ENCODE peak calls at places on chromosomes 13 and 19, in six cellular contexts. V, Z, J, F, H and X are unnamed samples.

GRCh38 chr13:28181413-28181812 is 43.1 kb downstream of the PAN3 start:
- DNase-seq in V (no peak), Z (no peak), J (peak; percentile 79), F (peak; percentile 43), H (no peak), X (peak; percentile 83)

GRCh38 chr19:38838208-38838985 is 6.8 kb upstream of the ECH1 start:
- DNase-seq in V (no peak), Z (no peak), J (no peak), F (peak; percentile 45), H (no peak), X (no peak)

GRCh38 chr19:43675269-43675879 is 5.4 kb upstream of the PLAUR start:
- DNase-seq in V (no peak), Z (no peak), J (peak; percentile 78), F (no peak), H (no peak), X (peak; percentile 19)

GRCh38 chr19:7395360-7395781 is 46.6 kb downstream of the ARHGEF18 start:
- DNase-seq in V (no peak), Z (no peak), J (no peak), F (no peak), H (peak; percentile 52), X (peak; percentile 26)

GRCh38 chr13:46665243-46665629 is 112.3 kb downstream of the LRCH1 start:
- DNase-seq in V (no peak), Z (no peak), J (no peak), F (no peak), H (no peak), X (no peak)

GRCh38 chr19:41774515-41774980 is 19.2 kb downstream of the CEACAM6 start:
- DNase-seq in V (no peak), Z (no peak), J (no peak), F (no peak), H (no peak), X (no peak)

GRCh38 chr13:35157143-35157755 is 215.2 kb downstream of the NBEA start:
- DNase-seq in V (peak; percentile 50), Z (no peak), J (peak; percentile 50), F (peak; percentile 64), H (no peak), X (peak; percentile 66)

GRCh38 chr13:50911051-50911690 is 1.6 kb downstream of the RNASEH2B start:
- DNase-seq in V (peak; percentile 15), Z (no peak), J (no peak), F (no peak), H (no peak), X (peak; percentile 65)

GRCh38 chr13:111210082-111210481 is 95.0 kb downstream of the ARHGEF7 start:
- DNase-seq in V (no peak), Z (no peak), J (no peak), F (no peak), H (no peak), X (no peak)

GRCh38 chr19:47036233-47036651 is 12.2 kb downstream of the TMEM160 start:
- DNase-seq in V (no peak), Z (no peak), J (no peak), F (no peak), H (no peak), X (no peak)

GRCh38 chr13:19890030-19890429 is 26.6 kb upstream of the ZMYM5 start:
- DNase-seq in V (no peak), Z (no peak), J (no peak), F (no peak), H (no peak), X (no peak)

GRCh38 chr13:75145926-75146325 is 336.0 kb downstream of the TBC1D4 start:
- DNase-seq in V (no peak), Z (no peak), J (no peak), F (no peak), H (no peak), X (no peak)

GRCh38 chr13:50382511-50382910 is 367.3 kb downstream of the KCNRG start:
- DNase-seq in V (no peak), Z (no peak), J (no peak), F (no peak), H (no peak), X (no peak)

GRCh38 chr13:108859202-108860012 is 230.0 kb downstream of the MYO16 start:
- DNase-seq in V (no peak), Z (no peak), J (peak; percentile 92), F (peak; percentile 59), H (no peak), X (peak; percentile 89)

GRCh38 chr19:34404109-34404909 is at the start of gene PDCD2L:
- DNase-seq in V (peak; percentile 88), Z (peak; percentile 92), J (peak; percentile 85), F (peak; percentile 95), H (peak; percentile 97), X (peak; percentile 87)

GRCh38 chr19:38686530-38686888 is 39.1 kb downstream of the ACTN4 start:
- DNase-seq in V (no peak), Z (peak; percentile 44), J (no peak), F (no peak), H (no peak), X (no peak)

GRCh38 chr19:11169896-11170678 is 14.5 kb upstream of the SPC24 start:
- DNase-seq in V (no peak), Z (no peak), J (peak; percentile 29), F (no peak), H (no peak), X (no peak)

GRCh38 chr13:51178456-51179074 is 43.6 kb upstream of the FAM124A start:
- DNase-seq in V (no peak), Z (peak; percentile 47), J (no peak), F (no peak), H (peak; percentile 57), X (no peak)

GRCh38 chr13:97222934-97223710 is 989 bp downstream of the MBNL2 start:
- DNase-seq in V (peak; percentile 31), Z (no peak), J (no peak), F (no peak), H (no peak), X (no peak)

GRCh38 chr13:111845621-111846351 is 221.2 kb upstream of the SOX1 start:
- DNase-seq in V (no peak), Z (peak; percentile 82), J (no peak), F (peak; percentile 34), H (peak; percentile 71), X (no peak)

DNA sequence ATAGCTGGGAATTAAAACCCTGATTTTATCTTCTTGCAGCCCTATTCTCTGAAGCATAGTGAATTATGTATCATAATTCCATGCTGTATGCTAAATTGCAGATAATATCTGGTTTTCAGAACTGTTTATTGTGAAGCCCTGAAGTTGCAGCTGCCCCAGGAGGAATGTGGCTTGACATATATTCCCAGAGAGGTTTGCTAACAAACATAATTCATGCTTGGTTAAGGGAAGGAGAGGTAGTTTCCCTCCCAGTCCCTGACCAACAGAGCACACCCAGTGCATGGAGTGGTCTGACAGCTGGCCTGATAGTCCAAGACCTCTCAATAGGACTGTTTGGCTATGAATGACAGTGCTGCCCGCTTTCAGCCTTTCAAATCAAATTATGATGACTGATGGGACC is 500.5 kb upstream of the MIR17HG start:
- DNase-seq in V (no peak), Z (no peak), J (no peak), F (no peak), H (no peak), X (no peak)
- H3K23ac ChIP-seq in V (no peak overlapping the region), Z (no peak overlapping the region), J (no peak overlapping the region), F (no peak overlapping the region), H (no peak overlapping the region), X (no peak overlapping the region)

DNA sequence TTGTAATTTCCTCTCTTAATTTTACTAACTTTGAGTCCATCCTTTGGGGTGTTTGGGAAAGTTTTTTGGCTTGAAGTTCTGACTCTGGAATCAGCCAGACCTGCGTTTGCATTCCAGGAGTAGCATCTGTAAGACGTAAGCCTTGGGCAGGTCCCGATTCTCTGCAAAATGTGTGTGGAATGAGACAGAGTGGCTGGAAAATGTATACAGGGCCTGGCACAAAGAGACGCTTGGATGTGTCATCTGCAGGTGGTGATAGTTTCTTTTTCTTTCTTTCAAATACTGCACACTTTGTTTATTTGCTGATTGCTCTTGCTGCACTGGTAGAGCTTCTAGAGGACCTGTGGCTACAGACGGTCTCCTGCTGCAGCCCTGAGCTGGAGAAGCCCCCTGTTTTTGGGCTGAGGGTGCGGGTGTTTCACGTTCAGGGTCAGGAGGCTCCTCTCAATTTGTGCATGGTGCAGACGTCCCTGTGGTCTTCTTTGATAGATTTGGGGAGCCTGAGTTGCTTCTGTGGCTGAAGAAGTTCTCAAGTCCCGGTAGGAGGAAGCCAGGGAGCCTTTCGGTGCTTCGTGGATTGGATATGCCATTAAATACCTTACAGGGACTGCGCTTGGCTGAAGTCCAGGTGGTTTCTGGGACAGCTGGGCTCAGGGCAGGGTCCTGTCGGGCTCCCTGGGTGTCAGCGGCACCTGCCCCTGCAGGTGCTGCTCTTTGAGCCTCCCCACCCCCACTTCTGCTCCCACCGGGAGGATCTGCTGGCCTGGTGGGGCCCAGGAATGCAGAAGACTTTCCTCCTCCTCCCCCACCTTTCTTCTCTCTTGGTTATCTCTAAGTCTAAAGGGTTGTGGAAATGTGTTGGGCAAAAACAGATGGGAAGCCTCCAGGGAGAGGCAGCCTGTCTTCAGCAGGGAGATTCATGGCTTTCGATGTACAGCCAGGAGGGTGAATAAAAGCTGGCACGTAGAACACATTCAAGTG is 44.1 kb upstream of the GAS6 start:
- DNase-seq in V (no peak), Z (no peak), J (peak; percentile 97), F (peak; percentile 24), H (no peak), X (peak; percentile 64)
- H2BK15ac ChIP-seq in V (no peak overlapping the region), Z (no peak overlapping the region), J (peak overlapping the region; percentile 44), F (no peak overlapping the region), H (no peak overlapping the region), X (peak overlapping the region; percentile 93)

GRCh38 chr13:37344051-37344450 is 238.6 kb upstream of the CSNK1A1L start:
- DNase-seq in V (no peak), Z (no peak), J (no peak), F (no peak), H (no peak), X (no peak)

GRCh38 chr13:37345869-37346268 is 240.4 kb upstream of the CSNK1A1L start:
- DNase-seq in V (no peak), Z (no peak), J (no peak), F (peak; percentile 7), H (no peak), X (no peak)

GRCh38 chr13:37338721-37339120 is 233.3 kb upstream of the CSNK1A1L start:
- DNase-seq in V (no peak), Z (no peak), J (no peak), F (no peak), H (no peak), X (no peak)

GRCh38 chr13:37340911-37341670 is 235.6 kb upstream of the CSNK1A1L start:
- DNase-seq in V (no peak), Z (no peak), J (no peak), F (no peak), H (no peak), X (no peak)

DNA sequence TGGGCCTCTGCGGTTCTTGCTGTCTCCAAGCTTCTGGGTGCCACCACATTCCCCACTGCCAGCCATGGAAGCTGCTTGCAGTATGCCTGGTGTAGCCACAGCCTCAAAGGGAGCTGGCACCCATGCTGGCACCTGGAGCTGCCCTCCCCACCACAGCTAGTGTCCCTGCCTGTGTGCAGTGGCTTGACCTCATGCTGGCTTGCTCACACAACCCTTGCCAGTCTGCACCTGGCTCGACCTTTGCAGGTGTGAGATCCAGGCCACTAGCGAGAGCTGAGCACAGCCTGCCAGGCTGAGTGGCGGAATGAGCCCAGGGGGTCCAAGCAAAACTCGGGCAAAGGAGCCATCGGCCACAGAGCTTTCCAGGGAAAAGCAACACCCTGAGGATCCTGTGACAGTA is 236.7 kb upstream of the CSNK1A1L start:
- DNase-seq in V (no peak), Z (no peak), J (no peak), F (no peak), H (no peak), X (no peak)
- H3K23ac ChIP-seq in V (no peak overlapping the region), Z (no peak overlapping the region), J (no peak overlapping the region), F (no peak overlapping the region), H (no peak overlapping the region), X (no peak overlapping the region)

DNA sequence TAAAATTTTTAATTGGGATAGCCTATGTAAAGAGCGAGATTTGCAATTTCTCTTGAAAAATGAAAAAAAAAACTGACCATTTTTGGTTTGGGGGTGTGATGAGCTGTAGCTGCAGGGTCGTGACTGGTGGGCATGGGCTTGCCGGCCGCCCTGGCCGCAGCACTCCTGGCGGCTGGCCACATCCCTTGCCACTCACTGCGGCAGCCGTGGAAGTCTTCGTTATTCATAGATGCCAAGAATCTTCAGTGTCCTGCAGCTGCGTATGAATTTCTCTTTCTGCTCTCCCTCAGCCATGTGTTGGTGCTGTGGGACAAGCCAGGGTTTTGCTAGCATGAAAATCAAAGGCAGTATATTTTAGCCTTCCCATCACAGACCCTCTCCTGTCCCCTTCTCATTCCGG is 151.7 kb upstream of the TSHZ3 start:
- DNase-seq in V (no peak), Z (no peak), J (no peak), F (no peak), H (no peak), X (no peak)
- H2BK15ac ChIP-seq in V (no peak overlapping the region), Z (no peak overlapping the region), J (no peak overlapping the region), F (no peak overlapping the region), H (no peak overlapping the region), X (no peak overlapping the region)